ENCODE peak calls at places on chromosomes 16 and 17, in four cellular contexts. One of them, this sample, is unnamed.

GRCh38 chr17:63082952-63083351 is 116.9 kb downstream of the TANC2 start:
- DNase-seq in AG04450: no peak
- DNase-seq in tibial artery: no peak
- DNase-seq in IMR-90: peak
- DNase-seq in this sample: no peak

GRCh38 chr16:1723450-1724147 is 17.6 kb downstream of the MAPK8IP3 start:
- DNase-seq in IMR-90: peak
- DNase-seq in AG04450: no peak
- DNase-seq in tibial artery: no peak
- DNase-seq in this sample: no peak

GRCh38 chr17:21505819-21506815 is 130.0 kb downstream of the KCNJ12 start:
- DNase-seq in tibial artery: no peak
- DNase-seq in IMR-90: no peak
- DNase-seq in AG04450: no peak
- DNase-seq in this sample: no peak

GRCh38 chr16:14088155-14088753 is 17.1 kb downstream of the MRTFB start:
- DNase-seq in tibial artery: no peak
- DNase-seq in AG04450: no peak
- DNase-seq in IMR-90: no peak
- DNase-seq in this sample: no peak

GRCh38 chr16:84062734-84063640 is 20.4 kb upstream of the SLC38A8 start:
- DNase-seq in AG04450: peak
- DNase-seq in IMR-90: peak
- DNase-seq in tibial artery: peak
- DNase-seq in this sample: peak

GRCh38 chr17:43734376-43734775 is 24.2 kb downstream of the SOST start:
- DNase-seq in IMR-90: peak
- DNase-seq in AG04450: no peak
- DNase-seq in tibial artery: no peak
- DNase-seq in this sample: no peak

GRCh38 chr17:7842950-7843535 is 9.0 kb downstream of the KDM6B start:
- DNase-seq in IMR-90: peak
- DNase-seq in AG04450: peak
- DNase-seq in tibial artery: peak
- DNase-seq in this sample: no peak

GRCh38 chr16:75265911-75266701 is 14.7 kb upstream of the BCAR1 start:
- DNase-seq in tibial artery: peak
- DNase-seq in AG04450: no peak
- DNase-seq in IMR-90: peak
- DNase-seq in this sample: no peak

GRCh38 chr17:49106366-49107210 is 26.0 kb upstream of the B4GALNT2 start:
- DNase-seq in tibial artery: no peak
- DNase-seq in IMR-90: peak
- DNase-seq in AG04450: no peak
- DNase-seq in this sample: no peak

GRCh38 chr16:17416461-17417221 is 54.1 kb downstream of the XYLT1 start:
- DNase-seq in IMR-90: peak
- DNase-seq in tibial artery: no peak
- DNase-seq in AG04450: no peak
- DNase-seq in this sample: no peak

GRCh38 chr16:5045499-5046115 is 11.9 kb upstream of the NAGPA start:
- DNase-seq in AG04450: no peak
- DNase-seq in tibial artery: no peak
- DNase-seq in IMR-90: no peak
- DNase-seq in this sample: no peak

GRCh38 chr16:51556694-51557327 is 405.7 kb upstream of the SALL1 start:
- DNase-seq in AG04450: peak
- DNase-seq in tibial artery: no peak
- DNase-seq in IMR-90: peak
- DNase-seq in this sample: peak

GRCh38 chr17:48438662-48439061 is 8.6 kb upstream of the SKAP1 start:
- DNase-seq in tibial artery: no peak
- DNase-seq in IMR-90: no peak
- DNase-seq in AG04450: no peak
- DNase-seq in this sample: no peak

GRCh38 chr16:73846292-73846849 is 450.2 kb upstream of the PSMD7 start:
- DNase-seq in AG04450: no peak
- DNase-seq in IMR-90: no peak
- DNase-seq in tibial artery: no peak
- DNase-seq in this sample: no peak

GRCh38 chr17:32445075-32445427 is 741 bp downstream of the PSMD11 start:
- DNase-seq in tibial artery: no peak
- DNase-seq in AG04450: no peak
- DNase-seq in IMR-90: peak
- DNase-seq in this sample: peak

GRCh38 chr17:82402865-82403264 is 15.3 kb upstream of the HEXD start:
- DNase-seq in AG04450: no peak
- DNase-seq in tibial artery: no peak
- DNase-seq in IMR-90: no peak
- DNase-seq in this sample: no peak

GRCh38 chr17:58575511-58575910 is 61.1 kb upstream of the MTMR4 start:
- DNase-seq in IMR-90: peak
- DNase-seq in tibial artery: no peak
- DNase-seq in AG04450: no peak
- DNase-seq in this sample: peak

GRCh38 chr17:55926276-55926995 is 175.6 kb downstream of the PCTP start:
- DNase-seq in IMR-90: no peak
- DNase-seq in tibial artery: no peak
- DNase-seq in AG04450: no peak
- DNase-seq in this sample: no peak

GRCh38 chr16:51573191-51573590 is 422.1 kb upstream of the SALL1 start:
- DNase-seq in IMR-90: no peak
- DNase-seq in AG04450: no peak
- DNase-seq in tibial artery: no peak
- DNase-seq in this sample: no peak

GRCh38 chr17:42122371-42123303 is at the start of gene HSPB9:
- DNase-seq in IMR-90: no peak
- DNase-seq in AG04450: no peak
- DNase-seq in tibial artery: no peak
- DNase-seq in this sample: no peak

GRCh38 chr17:35046740-35047283 is 16.7 kb downstream of the RFFL start:
- DNase-seq in IMR-90: peak
- DNase-seq in tibial artery: no peak
- DNase-seq in AG04450: no peak
- DNase-seq in this sample: peak

GRCh38 chr17:77120866-77121265 is 19.9 kb upstream of the SEC14L1 start:
- DNase-seq in tibial artery: no peak
- DNase-seq in IMR-90: no peak
- DNase-seq in AG04450: no peak
- DNase-seq in this sample: no peak

GRCh38 chr17:7466644-7467341 is 12.6 kb downstream of the ZBTB4 start:
- DNase-seq in AG04450: no peak
- DNase-seq in tibial artery: peak
- DNase-seq in IMR-90: peak
- DNase-seq in this sample: no peak

GRCh38 chr17:81854974-81855774 is 5.2 kb downstream of the P4HB start:
- DNase-seq in tibial artery: no peak
- DNase-seq in AG04450: no peak
- DNase-seq in IMR-90: no peak
- DNase-seq in this sample: no peak

GRCh38 chr17:28120766-28121165 is 78.3 kb downstream of the NLK start:
- DNase-seq in IMR-90: no peak
- DNase-seq in AG04450: no peak
- DNase-seq in tibial artery: no peak
- DNase-seq in this sample: no peak

GRCh38 chr17:47649972-47650524 is 329 bp downstream of the KPNB1 start:
- DNase-seq in IMR-90: no peak
- DNase-seq in tibial artery: no peak
- DNase-seq in AG04450: no peak
- DNase-seq in this sample: no peak

GRCh38 chr17:60743812-60744211 is 66.2 kb downstream of the BCAS3 start:
- DNase-seq in tibial artery: no peak
- DNase-seq in IMR-90: peak
- DNase-seq in AG04450: peak
- DNase-seq in this sample: peak

GRCh38 chr16:20762404-20763123 is 1.2 kb upstream of the ACSM3 start:
- DNase-seq in tibial artery: no peak
- DNase-seq in IMR-90: no peak
- DNase-seq in AG04450: no peak
- DNase-seq in this sample: no peak

GRCh38 chr16:53129281-53130192 is 74.7 kb downstream of the CHD9 start:
- DNase-seq in AG04450: peak
- DNase-seq in tibial artery: no peak
- DNase-seq in IMR-90: peak
- DNase-seq in this sample: no peak

GRCh38 chr17:19805006-19805405 is 56.9 kb upstream of the ALDH3A1 start:
- DNase-seq in IMR-90: peak
- DNase-seq in AG04450: peak
- DNase-seq in tibial artery: no peak
- DNase-seq in this sample: no peak

GRCh38 chr17:19799796-19800195 is 51.7 kb upstream of the ALDH3A1 start:
- DNase-seq in AG04450: no peak
- DNase-seq in tibial artery: no peak
- DNase-seq in IMR-90: no peak
- DNase-seq in this sample: no peak

GRCh38 chr17:19796457-19796856 is 48.4 kb upstream of the ALDH3A1 start:
- DNase-seq in AG04450: no peak
- DNase-seq in tibial artery: no peak
- DNase-seq in IMR-90: no peak
- DNase-seq in this sample: no peak

DNA sequence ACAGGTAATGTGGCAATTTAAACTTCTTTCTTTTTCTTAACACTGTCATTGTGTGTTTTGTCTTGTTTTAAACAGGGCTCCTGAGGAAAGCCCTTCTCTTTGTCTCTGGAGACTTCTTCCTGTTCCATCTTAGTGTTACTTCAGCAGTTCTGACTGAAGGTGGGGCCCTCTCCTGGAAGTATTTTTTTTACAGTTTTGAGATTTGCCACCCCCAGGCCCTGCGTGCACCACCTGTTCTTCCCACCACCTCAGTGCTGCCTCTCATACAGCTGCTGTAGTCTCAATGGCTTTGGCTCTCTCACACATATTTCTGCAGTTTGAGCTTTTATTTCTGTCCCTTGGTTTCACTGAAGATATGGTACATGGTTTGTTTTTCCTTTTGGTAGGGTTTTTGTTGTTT is 52.5 kb upstream of the ALDH3A1 start:
- DNase-seq in tibial artery: no peak
- DNase-seq in AG04450: no peak
- DNase-seq in IMR-90: no peak
- DNase-seq in this sample: no peak
- TF ChIP-seq CTCF in tibial artery: no peak
- TF ChIP-seq CTCF in AG04450: no peak
- TF ChIP-seq CTCF in IMR-90: no peak
- TF ChIP-seq CTCF in this sample: no peak

GRCh38 chr17:40287159-40287493 is 553 bp upstream of the CDC6 start:
- DNase-seq in tibial artery: no peak
- DNase-seq in AG04450: no peak
- DNase-seq in IMR-90: no peak
- DNase-seq in this sample: no peak

GRCh38 chr17:40281663-40282062 is 6.0 kb upstream of the CDC6 start:
- DNase-seq in AG04450: no peak
- DNase-seq in IMR-90: no peak
- DNase-seq in tibial artery: no peak
- DNase-seq in this sample: no peak

GRCh38 chr17:40283662-40284061 is 4.0 kb upstream of the CDC6 start:
- DNase-seq in IMR-90: peak
- DNase-seq in tibial artery: no peak
- DNase-seq in AG04450: peak
- DNase-seq in this sample: peak

GRCh38 chr17:40286473-40286872 is 1.2 kb upstream of the CDC6 start:
- DNase-seq in IMR-90: no peak
- DNase-seq in AG04450: no peak
- DNase-seq in tibial artery: no peak
- DNase-seq in this sample: no peak

DNA sequence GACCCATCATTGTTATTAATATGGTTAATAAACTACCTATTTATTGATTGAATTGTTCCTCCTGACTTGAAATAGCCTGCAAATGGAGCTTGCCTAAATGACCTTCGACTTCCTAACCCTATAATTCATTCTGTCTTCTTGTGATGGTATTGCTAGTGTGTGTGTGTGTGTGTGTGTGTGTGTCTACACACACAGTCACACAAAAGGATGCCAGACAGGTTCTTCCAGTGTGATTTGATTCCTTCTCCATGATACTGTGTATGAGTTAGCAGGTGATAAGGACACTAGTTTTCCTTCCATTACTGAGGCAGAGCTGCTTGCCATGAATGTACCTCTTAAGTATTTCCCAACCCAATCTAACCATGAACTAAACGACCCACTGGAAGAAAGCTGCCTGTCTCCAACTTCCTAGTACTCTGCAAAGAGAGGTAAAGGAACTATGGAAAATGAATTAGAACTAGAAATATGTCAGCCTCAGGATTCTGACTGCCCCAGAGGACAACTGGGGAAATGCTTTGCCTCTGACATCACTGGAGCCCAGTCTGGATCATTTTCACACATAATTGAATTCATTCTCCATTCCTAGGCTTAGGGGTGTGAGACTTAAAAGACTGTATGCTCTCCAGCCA is 3.5 kb upstream of the CDC6 start:
- DNase-seq in tibial artery: no peak
- DNase-seq in IMR-90: peak
- DNase-seq in AG04450: no peak
- DNase-seq in this sample: peak
- H3K4me3 ChIP-seq in tibial artery: no peak
- H3K4me3 ChIP-seq in IMR-90: peak
- H3K4me3 ChIP-seq in AG04450: peak
- H3K4me3 ChIP-seq in this sample: peak

DNA sequence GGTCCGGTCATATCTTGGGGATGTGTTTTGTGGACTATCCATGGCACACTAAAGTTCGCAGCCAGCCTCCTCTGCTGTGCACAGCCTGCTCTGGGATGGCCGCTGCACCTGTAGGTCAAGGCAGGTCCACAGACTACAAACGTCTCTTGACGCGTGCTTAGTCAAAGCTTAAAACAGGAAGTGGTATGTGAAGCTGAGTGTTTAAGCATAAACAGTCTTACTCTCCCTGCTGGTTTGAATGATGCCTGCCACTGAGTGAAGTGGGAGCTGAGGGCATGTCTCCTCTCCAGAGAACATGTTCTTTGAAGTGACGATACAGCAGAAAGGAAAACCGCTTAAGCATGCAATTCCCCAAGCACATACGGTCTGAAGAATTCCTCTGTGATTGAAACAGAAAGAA is 365.6 kb downstream of the SLC39A11 start:
- DNase-seq in IMR-90: peak
- DNase-seq in AG04450: no peak
- DNase-seq in tibial artery: no peak
- DNase-seq in this sample: no peak
- TF ChIP-seq CTCF in IMR-90: peak
- TF ChIP-seq CTCF in AG04450: no peak
- TF ChIP-seq CTCF in tibial artery: no peak
- TF ChIP-seq CTCF in this sample: no peak

GRCh38 chr16:82598766-82599165 is 28.0 kb upstream of the CDH13 start:
- DNase-seq in IMR-90: no peak
- DNase-seq in tibial artery: no peak
- DNase-seq in AG04450: no peak
- DNase-seq in this sample: no peak

GRCh38 chr16:82605076-82605475 is 21.7 kb upstream of the CDH13 start:
- DNase-seq in AG04450: no peak
- DNase-seq in tibial artery: no peak
- DNase-seq in IMR-90: no peak
- DNase-seq in this sample: no peak

GRCh38 chr16:82609140-82609539 is 17.6 kb upstream of the CDH13 start:
- DNase-seq in IMR-90: no peak
- DNase-seq in AG04450: no peak
- DNase-seq in tibial artery: no peak
- DNase-seq in this sample: no peak

GRCh38 chr16:82605863-82606620 is 20.7 kb upstream of the CDH13 start:
- DNase-seq in IMR-90: no peak
- DNase-seq in AG04450: no peak
- DNase-seq in tibial artery: no peak
- DNase-seq in this sample: no peak

GRCh38 chr16:82603784-82604411 is 22.9 kb upstream of the CDH13 start:
- DNase-seq in IMR-90: peak
- DNase-seq in AG04450: peak
- DNase-seq in tibial artery: peak
- DNase-seq in this sample: peak
- H3K4me3 ChIP-seq in IMR-90: no peak
- H3K4me3 ChIP-seq in AG04450: no peak
- H3K4me3 ChIP-seq in tibial artery: no peak
- H3K4me3 ChIP-seq in this sample: no peak

This sample was measured in retinal pigment epithelial cell.